ENCODE peak calls at places on chromosome 3, in five cellular contexts. One of them, this sample, is unnamed.
A peak's percentile ranks its signal among the peaks of the same experiment; 100 is the strongest.

GRCh38 chr3:44056446-44057240 is 185.0 kb upstream of the TOPAZ1 start:
- DNase-seq in CD8-positive, alpha-beta T cell: no peak
- DNase-seq in spleen: no peak
- DNase-seq in thoracic aorta: no peak
- DNase-seq in PC-3: no peak
- DNase-seq in this sample: no peak

GRCh38 chr3:195766671-195767070 is 45.1 kb downstream of the MUC4 start:
- DNase-seq in PC-3: no peak
- DNase-seq in spleen: peak; percentile 52
- DNase-seq in thoracic aorta: no peak
- DNase-seq in CD8-positive, alpha-beta T cell: no peak
- DNase-seq in this sample: no peak

GRCh38 chr3:172203522-172204258 is 164.3 kb downstream of the FNDC3B start:
- DNase-seq in spleen: no peak
- DNase-seq in CD8-positive, alpha-beta T cell: no peak
- DNase-seq in PC-3: peak; percentile 78
- DNase-seq in thoracic aorta: no peak
- DNase-seq in this sample: no peak

GRCh38 chr3:119492128-119492527 is 6.2 kb upstream of the TIMMDC1 start:
- DNase-seq in CD8-positive, alpha-beta T cell: no peak
- DNase-seq in spleen: no peak
- DNase-seq in PC-3: no peak
- DNase-seq in thoracic aorta: no peak
- DNase-seq in this sample: no peak

GRCh38 chr3:134677987-134678308 is 27.1 kb upstream of the KY start:
- DNase-seq in CD8-positive, alpha-beta T cell: no peak
- DNase-seq in PC-3: no peak
- DNase-seq in spleen: no peak
- DNase-seq in thoracic aorta: no peak
- DNase-seq in this sample: no peak

GRCh38 chr3:113271189-113271588 is 59.8 kb downstream of the BOC start:
- DNase-seq in CD8-positive, alpha-beta T cell: no peak
- DNase-seq in spleen: no peak
- DNase-seq in PC-3: no peak
- DNase-seq in thoracic aorta: no peak
- DNase-seq in this sample: no peak

GRCh38 chr3:12303532-12303931 is 14.7 kb downstream of the PPARG start:
- DNase-seq in thoracic aorta: no peak
- DNase-seq in PC-3: peak; percentile 55
- DNase-seq in spleen: no peak
- DNase-seq in CD8-positive, alpha-beta T cell: no peak
- DNase-seq in this sample: no peak

GRCh38 chr3:171875923-171876412 is 32.8 kb downstream of the TMEM212 start:
- DNase-seq in spleen: no peak
- DNase-seq in CD8-positive, alpha-beta T cell: no peak
- DNase-seq in thoracic aorta: no peak
- DNase-seq in PC-3: peak; percentile 21
- DNase-seq in this sample: no peak

GRCh38 chr3:126893651-126894050 is 89.3 kb upstream of the PLXNA1 start:
- DNase-seq in thoracic aorta: no peak
- DNase-seq in CD8-positive, alpha-beta T cell: no peak
- DNase-seq in PC-3: no peak
- DNase-seq in spleen: no peak
- DNase-seq in this sample: no peak

GRCh38 chr3:130893240-130894129 is at the start of gene ATP2C1:
- DNase-seq in PC-3: peak; percentile 94
- DNase-seq in thoracic aorta: peak; percentile 89
- DNase-seq in spleen: peak; percentile 99
- DNase-seq in CD8-positive, alpha-beta T cell: peak; percentile 91
- DNase-seq in this sample: peak; percentile 91
- TF ChIP-seq CTCF in PC-3: no peak
- TF ChIP-seq CTCF in thoracic aorta: no peak
- TF ChIP-seq CTCF in spleen: no peak
- TF ChIP-seq CTCF in CD8-positive, alpha-beta T cell: peak; percentile 7
- TF ChIP-seq CTCF in this sample: peak; percentile 63

GRCh38 chr3:191328963-191329653 is at the start of gene CCDC50:
- DNase-seq in thoracic aorta: peak; percentile 52
- DNase-seq in PC-3: peak; percentile 72
- DNase-seq in CD8-positive, alpha-beta T cell: peak; percentile 24
- DNase-seq in spleen: peak; percentile 94
- DNase-seq in this sample: peak; percentile 67
- TF ChIP-seq CTCF in thoracic aorta: no peak
- TF ChIP-seq CTCF in PC-3: no peak
- TF ChIP-seq CTCF in CD8-positive, alpha-beta T cell: no peak
- TF ChIP-seq CTCF in spleen: no peak
- TF ChIP-seq CTCF in this sample: no peak

GRCh38 chr3:186643493-186643892 is 3.3 kb downstream of the FETUB start:
- DNase-seq in CD8-positive, alpha-beta T cell: no peak
- DNase-seq in thoracic aorta: no peak
- DNase-seq in spleen: no peak
- DNase-seq in PC-3: peak; percentile 31
- DNase-seq in this sample: no peak
- TF ChIP-seq CTCF in CD8-positive, alpha-beta T cell: no peak
- TF ChIP-seq CTCF in thoracic aorta: no peak
- TF ChIP-seq CTCF in spleen: no peak
- TF ChIP-seq CTCF in PC-3: no peak
- TF ChIP-seq CTCF in this sample: no peak

DNA sequence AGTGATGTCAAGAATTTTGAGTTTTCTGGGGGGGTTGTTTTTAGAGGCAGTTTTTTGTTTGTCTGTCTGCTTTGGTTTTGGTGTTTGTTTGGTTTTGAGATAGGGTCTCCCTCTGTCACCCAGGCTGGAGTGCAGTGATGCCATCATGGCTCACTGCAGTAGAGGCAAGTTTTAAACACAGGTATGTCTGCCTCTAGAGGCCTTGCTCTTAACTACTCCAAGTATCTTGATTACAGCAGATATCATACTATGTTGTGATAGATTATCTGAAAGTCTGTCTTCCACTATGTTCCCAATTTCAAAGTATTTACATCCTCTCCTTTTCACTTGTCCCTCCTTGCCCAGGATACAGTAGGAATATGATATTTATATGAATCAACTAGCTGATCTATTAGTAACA is 57.7 kb downstream of the ERC2 start:
- DNase-seq in spleen: no peak
- DNase-seq in thoracic aorta: no peak
- DNase-seq in CD8-positive, alpha-beta T cell: no peak
- DNase-seq in PC-3: no peak
- DNase-seq in this sample: no peak
- TF ChIP-seq CTCF in spleen: no peak
- TF ChIP-seq CTCF in thoracic aorta: no peak
- TF ChIP-seq CTCF in CD8-positive, alpha-beta T cell: no peak
- TF ChIP-seq CTCF in PC-3: no peak
- TF ChIP-seq CTCF in this sample: no peak

DNA sequence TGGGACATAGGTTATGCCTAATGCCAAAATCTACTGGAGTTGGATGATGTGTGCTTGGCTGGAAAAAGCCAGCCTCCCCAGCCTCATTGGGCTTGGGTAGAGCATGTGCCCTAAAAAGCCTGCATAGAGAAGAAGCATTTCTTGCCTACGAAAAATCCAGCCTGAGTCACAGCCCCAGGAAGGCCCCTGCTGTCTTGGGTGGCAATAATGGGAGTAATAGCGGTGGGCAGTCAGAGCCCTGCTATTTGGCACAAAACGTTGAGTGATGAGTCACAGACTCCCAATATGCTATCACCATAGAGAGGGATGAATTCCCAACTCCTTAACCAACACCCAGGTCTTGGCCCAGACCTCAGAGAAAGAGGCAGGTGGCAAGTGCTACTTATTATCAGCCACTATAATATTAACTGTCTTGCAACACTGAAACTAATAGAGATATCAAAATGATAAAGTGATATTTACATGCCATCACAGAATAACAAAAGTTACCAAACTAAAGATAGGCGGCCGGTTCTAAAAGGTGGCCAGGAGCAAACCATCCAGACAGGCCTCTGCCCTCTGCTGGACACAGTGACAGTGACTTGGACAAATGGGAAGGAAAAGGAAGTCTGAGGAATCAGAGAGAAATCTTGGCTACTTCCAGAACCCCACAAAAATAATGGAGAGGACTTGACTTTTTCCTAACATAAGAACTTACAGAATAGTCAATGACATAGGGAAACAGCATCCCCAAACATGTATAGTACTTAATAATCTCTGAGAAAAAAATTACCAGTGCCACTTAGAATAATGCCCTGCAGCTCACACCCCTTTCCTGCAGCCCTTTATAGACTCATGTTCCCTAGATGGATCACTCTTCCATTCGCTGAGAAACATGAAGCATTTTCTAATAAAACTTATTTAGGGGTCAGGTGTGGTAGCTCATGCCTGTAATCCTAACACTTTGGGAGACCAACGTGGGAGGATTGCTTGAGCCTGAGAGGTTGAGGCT is 51.9 kb upstream of the MUC13 start:
- DNase-seq in CD8-positive, alpha-beta T cell: no peak
- DNase-seq in spleen: no peak
- DNase-seq in thoracic aorta: no peak
- DNase-seq in PC-3: peak; percentile 89
- DNase-seq in this sample: no peak
- TF ChIP-seq CTCF in CD8-positive, alpha-beta T cell: no peak
- TF ChIP-seq CTCF in spleen: no peak
- TF ChIP-seq CTCF in thoracic aorta: peak; percentile 28
- TF ChIP-seq CTCF in PC-3: peak; percentile 78
- TF ChIP-seq CTCF in this sample: no peak

GRCh38 chr3:152123457-152123856 is 145.3 kb upstream of the MBNL1 start:
- DNase-seq in PC-3: no peak
- DNase-seq in CD8-positive, alpha-beta T cell: no peak
- DNase-seq in thoracic aorta: no peak
- DNase-seq in spleen: no peak
- DNase-seq in this sample: no peak
- TF ChIP-seq CTCF in PC-3: peak; percentile 23
- TF ChIP-seq CTCF in CD8-positive, alpha-beta T cell: no peak
- TF ChIP-seq CTCF in thoracic aorta: no peak
- TF ChIP-seq CTCF in spleen: no peak
- TF ChIP-seq CTCF in this sample: no peak